ENCODE peak calls at places on chromosome 19, in nine cellular contexts. One of them, this sample, is unnamed.
A peak's percentile ranks its signal among the peaks of the same experiment; 100 is the strongest.

GRCh38 chr19:30691767-30692516 is 319.8 kb downstream of the ZNF536 start:
- DNase-seq in GM12891: no peak
- DNase-seq in NCI-H1092 treated with DMSO at 0.1 percent for 48 hours: no peak
- DNase-seq in fibroblast of lung: peak; percentile 6
- DNase-seq in posterior cingulate gyrus: peak; percentile 39
- DNase-seq in GM18507: no peak
- DNase-seq in activated CD8-positive, alpha-beta memory T cell treated with anti-CD3 and anti-CD28 coated beads for 1 hour: no peak
- DNase-seq in BJ: no peak
- DNase-seq in HEK293T: no peak
- DNase-seq in this sample: no peak

GRCh38 chr19:46904114-46905060 is 43.6 kb downstream of the ARHGAP35 start:
- DNase-seq in GM12891: no peak
- DNase-seq in NCI-H1092 treated with DMSO at 0.1 percent for 48 hours: no peak
- DNase-seq in fibroblast of lung: peak; percentile 50
- DNase-seq in posterior cingulate gyrus: no peak
- DNase-seq in GM18507: no peak
- DNase-seq in activated CD8-positive, alpha-beta memory T cell treated with anti-CD3 and anti-CD28 coated beads for 1 hour: no peak
- DNase-seq in BJ: peak; percentile 82
- DNase-seq in HEK293T: no peak
- DNase-seq in this sample: no peak

GRCh38 chr19:17947815-17948473 is 15.1 kb downstream of the CCDC124 start:
- DNase-seq in GM12891: peak; percentile 99
- DNase-seq in NCI-H1092 treated with DMSO at 0.1 percent for 48 hours: peak; percentile 98
- DNase-seq in fibroblast of lung: peak; percentile 90
- DNase-seq in posterior cingulate gyrus: peak; percentile 87
- DNase-seq in GM18507: peak; percentile 100
- DNase-seq in activated CD8-positive, alpha-beta memory T cell treated with anti-CD3 and anti-CD28 coated beads for 1 hour: peak; percentile 84
- DNase-seq in BJ: peak; percentile 50
- DNase-seq in HEK293T: peak; percentile 100
- DNase-seq in this sample: peak; percentile 76

GRCh38 chr19:15464394-15465385 is at the start of gene RASAL3:
- DNase-seq in GM12891: no peak
- DNase-seq in NCI-H1092 treated with DMSO at 0.1 percent for 48 hours: no peak
- DNase-seq in fibroblast of lung: no peak
- DNase-seq in posterior cingulate gyrus: no peak
- DNase-seq in GM18507: no peak
- DNase-seq in activated CD8-positive, alpha-beta memory T cell treated with anti-CD3 and anti-CD28 coated beads for 1 hour: peak; percentile 48
- DNase-seq in BJ: no peak
- DNase-seq in HEK293T: no peak
- DNase-seq in this sample: no peak

GRCh38 chr19:47372603-47373002 is 23.5 kb downstream of the DHX34 start:
- DNase-seq in GM12891: no peak
- DNase-seq in NCI-H1092 treated with DMSO at 0.1 percent for 48 hours: no peak
- DNase-seq in fibroblast of lung: no peak
- DNase-seq in posterior cingulate gyrus: no peak
- DNase-seq in GM18507: no peak
- DNase-seq in activated CD8-positive, alpha-beta memory T cell treated with anti-CD3 and anti-CD28 coated beads for 1 hour: no peak
- DNase-seq in BJ: no peak
- DNase-seq in HEK293T: no peak
- DNase-seq in this sample: no peak

GRCh38 chr19:12703056-12703455 is 6.6 kb upstream of the FBXW9 start:
- DNase-seq in GM12891: no peak
- DNase-seq in NCI-H1092 treated with DMSO at 0.1 percent for 48 hours: no peak
- DNase-seq in fibroblast of lung: peak; percentile 53
- DNase-seq in posterior cingulate gyrus: no peak
- DNase-seq in GM18507: no peak
- DNase-seq in activated CD8-positive, alpha-beta memory T cell treated with anti-CD3 and anti-CD28 coated beads for 1 hour: no peak
- DNase-seq in BJ: no peak
- DNase-seq in HEK293T: peak; percentile 70
- DNase-seq in this sample: no peak

GRCh38 chr19:12872941-12873890 is 8.0 kb downstream of the DNASE2 start:
- DNase-seq in GM12891: peak; percentile 55
- DNase-seq in NCI-H1092 treated with DMSO at 0.1 percent for 48 hours: no peak
- DNase-seq in fibroblast of lung: peak; percentile 35
- DNase-seq in posterior cingulate gyrus: peak; percentile 43
- DNase-seq in GM18507: no peak
- DNase-seq in activated CD8-positive, alpha-beta memory T cell treated with anti-CD3 and anti-CD28 coated beads for 1 hour: peak; percentile 32
- DNase-seq in BJ: peak; percentile 22
- DNase-seq in HEK293T: peak; percentile 66
- DNase-seq in this sample: no peak

GRCh38 chr19:54662730-54663129 is at the start of gene LILRB4:
- DNase-seq in GM12891: peak; percentile 56
- DNase-seq in NCI-H1092 treated with DMSO at 0.1 percent for 48 hours: no peak
- DNase-seq in fibroblast of lung: no peak
- DNase-seq in posterior cingulate gyrus: no peak
- DNase-seq in GM18507: no peak
- DNase-seq in activated CD8-positive, alpha-beta memory T cell treated with anti-CD3 and anti-CD28 coated beads for 1 hour: no peak
- DNase-seq in BJ: no peak
- DNase-seq in HEK293T: no peak
- DNase-seq in this sample: no peak

GRCh38 chr19:29672933-29673336 is 7.7 kb downstream of the PLEKHF1 start:
- DNase-seq in GM12891: no peak
- DNase-seq in NCI-H1092 treated with DMSO at 0.1 percent for 48 hours: no peak
- DNase-seq in fibroblast of lung: no peak
- DNase-seq in posterior cingulate gyrus: no peak
- DNase-seq in GM18507: peak; percentile 44
- DNase-seq in activated CD8-positive, alpha-beta memory T cell treated with anti-CD3 and anti-CD28 coated beads for 1 hour: peak; percentile 83
- DNase-seq in BJ: no peak
- DNase-seq in HEK293T: no peak
- DNase-seq in this sample: no peak

GRCh38 chr19:55602104-55603001 is 2.3 kb downstream of the ZNF524 start:
- DNase-seq in GM12891: no peak
- DNase-seq in NCI-H1092 treated with DMSO at 0.1 percent for 48 hours: no peak
- DNase-seq in fibroblast of lung: no peak
- DNase-seq in posterior cingulate gyrus: no peak
- DNase-seq in GM18507: no peak
- DNase-seq in activated CD8-positive, alpha-beta memory T cell treated with anti-CD3 and anti-CD28 coated beads for 1 hour: no peak
- DNase-seq in BJ: no peak
- DNase-seq in HEK293T: no peak
- DNase-seq in this sample: no peak

GRCh38 chr19:8571006-8571411 is 6.2 kb downstream of the MYO1F start:
- DNase-seq in GM12891: no peak
- DNase-seq in NCI-H1092 treated with DMSO at 0.1 percent for 48 hours: no peak
- DNase-seq in fibroblast of lung: peak; percentile 20
- DNase-seq in posterior cingulate gyrus: peak; percentile 10
- DNase-seq in GM18507: no peak
- DNase-seq in activated CD8-positive, alpha-beta memory T cell treated with anti-CD3 and anti-CD28 coated beads for 1 hour: no peak
- DNase-seq in BJ: no peak
- DNase-seq in HEK293T: no peak
- DNase-seq in this sample: no peak

GRCh38 chr19:5949792-5950305 is 28.1 kb downstream of the RANBP3 start:
- DNase-seq in GM12891: no peak
- DNase-seq in NCI-H1092 treated with DMSO at 0.1 percent for 48 hours: peak; percentile 81
- DNase-seq in fibroblast of lung: no peak
- DNase-seq in posterior cingulate gyrus: no peak
- DNase-seq in GM18507: no peak
- DNase-seq in activated CD8-positive, alpha-beta memory T cell treated with anti-CD3 and anti-CD28 coated beads for 1 hour: no peak
- DNase-seq in BJ: no peak
- DNase-seq in HEK293T: no peak
- DNase-seq in this sample: no peak

GRCh38 chr19:38062959-38063786 is 156.2 kb downstream of the SIPA1L3 start:
- DNase-seq in GM12891: no peak
- DNase-seq in NCI-H1092 treated with DMSO at 0.1 percent for 48 hours: peak; percentile 85
- DNase-seq in fibroblast of lung: peak; percentile 35
- DNase-seq in posterior cingulate gyrus: no peak
- DNase-seq in GM18507: no peak
- DNase-seq in activated CD8-positive, alpha-beta memory T cell treated with anti-CD3 and anti-CD28 coated beads for 1 hour: no peak
- DNase-seq in BJ: no peak
- DNase-seq in HEK293T: no peak
- DNase-seq in this sample: no peak

GRCh38 chr19:42433503-42434260 is 6.5 kb upstream of the LIPE start:
- DNase-seq in GM12891: no peak
- DNase-seq in NCI-H1092 treated with DMSO at 0.1 percent for 48 hours: peak; percentile 50
- DNase-seq in fibroblast of lung: peak; percentile 68
- DNase-seq in posterior cingulate gyrus: peak; percentile 72
- DNase-seq in GM18507: no peak
- DNase-seq in activated CD8-positive, alpha-beta memory T cell treated with anti-CD3 and anti-CD28 coated beads for 1 hour: no peak
- DNase-seq in BJ: no peak
- DNase-seq in HEK293T: peak; percentile 71
- DNase-seq in this sample: no peak

GRCh38 chr19:40623403-40624239 is 22.5 kb downstream of the LTBP4 start:
- DNase-seq in GM12891: no peak
- DNase-seq in NCI-H1092 treated with DMSO at 0.1 percent for 48 hours: peak; percentile 16
- DNase-seq in fibroblast of lung: peak; percentile 47
- DNase-seq in posterior cingulate gyrus: no peak
- DNase-seq in GM18507: no peak
- DNase-seq in activated CD8-positive, alpha-beta memory T cell treated with anti-CD3 and anti-CD28 coated beads for 1 hour: no peak
- DNase-seq in BJ: no peak
- DNase-seq in HEK293T: peak; percentile 96
- DNase-seq in this sample: no peak

GRCh38 chr19:2207991-2208860 is 27.9 kb downstream of the PLEKHJ1 start:
- DNase-seq in GM12891: peak; percentile 82
- DNase-seq in NCI-H1092 treated with DMSO at 0.1 percent for 48 hours: no peak
- DNase-seq in fibroblast of lung: peak; percentile 61
- DNase-seq in posterior cingulate gyrus: no peak
- DNase-seq in GM18507: no peak
- DNase-seq in activated CD8-positive, alpha-beta memory T cell treated with anti-CD3 and anti-CD28 coated beads for 1 hour: no peak
- DNase-seq in BJ: peak; percentile 33
- DNase-seq in HEK293T: no peak
- DNase-seq in this sample: peak; percentile 49

GRCh38 chr19:56118666-56119584 is 2.2 kb downstream of the ZNF787 start:
- DNase-seq in GM12891: no peak
- DNase-seq in NCI-H1092 treated with DMSO at 0.1 percent for 48 hours: no peak
- DNase-seq in fibroblast of lung: no peak
- DNase-seq in posterior cingulate gyrus: no peak
- DNase-seq in GM18507: no peak
- DNase-seq in activated CD8-positive, alpha-beta memory T cell treated with anti-CD3 and anti-CD28 coated beads for 1 hour: no peak
- DNase-seq in BJ: no peak
- DNase-seq in HEK293T: no peak
- DNase-seq in this sample: no peak

GRCh38 chr19:43812689-43813088 is 10.4 kb upstream of the LYPD5 start:
- DNase-seq in GM12891: no peak
- DNase-seq in NCI-H1092 treated with DMSO at 0.1 percent for 48 hours: no peak
- DNase-seq in fibroblast of lung: no peak
- DNase-seq in posterior cingulate gyrus: no peak
- DNase-seq in GM18507: no peak
- DNase-seq in activated CD8-positive, alpha-beta memory T cell treated with anti-CD3 and anti-CD28 coated beads for 1 hour: no peak
- DNase-seq in BJ: no peak
- DNase-seq in HEK293T: no peak
- DNase-seq in this sample: no peak

GRCh38 chr19:52535831-52536800 is 8.6 kb downstream of the ZNF808 start:
- DNase-seq in GM12891: peak; percentile 56
- DNase-seq in NCI-H1092 treated with DMSO at 0.1 percent for 48 hours: peak; percentile 60
- DNase-seq in fibroblast of lung: peak; percentile 71
- DNase-seq in posterior cingulate gyrus: peak; percentile 65
- DNase-seq in GM18507: peak; percentile 30
- DNase-seq in activated CD8-positive, alpha-beta memory T cell treated with anti-CD3 and anti-CD28 coated beads for 1 hour: peak; percentile 81
- DNase-seq in BJ: peak; percentile 24
- DNase-seq in HEK293T: no peak
- DNase-seq in this sample: peak; percentile 20

GRCh38 chr19:55811340-55811739 is 20.5 kb downstream of the NLRP11 start:
- DNase-seq in GM12891: no peak
- DNase-seq in NCI-H1092 treated with DMSO at 0.1 percent for 48 hours: no peak
- DNase-seq in fibroblast of lung: no peak
- DNase-seq in posterior cingulate gyrus: no peak
- DNase-seq in GM18507: no peak
- DNase-seq in activated CD8-positive, alpha-beta memory T cell treated with anti-CD3 and anti-CD28 coated beads for 1 hour: no peak
- DNase-seq in BJ: no peak
- DNase-seq in HEK293T: no peak
- DNase-seq in this sample: no peak

GRCh38 chr19:47109541-47110375 is 3.8 kb downstream of the ZC3H4 start:
- DNase-seq in GM12891: no peak
- DNase-seq in NCI-H1092 treated with DMSO at 0.1 percent for 48 hours: no peak
- DNase-seq in fibroblast of lung: peak; percentile 61
- DNase-seq in posterior cingulate gyrus: no peak
- DNase-seq in GM18507: no peak
- DNase-seq in activated CD8-positive, alpha-beta memory T cell treated with anti-CD3 and anti-CD28 coated beads for 1 hour: no peak
- DNase-seq in BJ: no peak
- DNase-seq in HEK293T: no peak
- DNase-seq in this sample: no peak

GRCh38 chr19:46616631-46617322 is 8.1 kb downstream of the PTGIR start:
- DNase-seq in GM12891: no peak
- DNase-seq in NCI-H1092 treated with DMSO at 0.1 percent for 48 hours: peak; percentile 33
- DNase-seq in fibroblast of lung: peak; percentile 50
- DNase-seq in posterior cingulate gyrus: no peak
- DNase-seq in GM18507: no peak
- DNase-seq in activated CD8-positive, alpha-beta memory T cell treated with anti-CD3 and anti-CD28 coated beads for 1 hour: no peak
- DNase-seq in BJ: no peak
- DNase-seq in HEK293T: peak; percentile 74
- DNase-seq in this sample: no peak

This sample was measured in AG09319.